ENCODE peak calls at places on chromosomes 4 and X, in nine cellular contexts. D is stimulated activated CD8-positive, alpha-beta memory T cell treated with anti-CD3 and anti-CD28 coated beads, Interleukin-7, amount 100 ng/mL, for 1 hour; S is effector CD4-positive, alpha-beta T cell; W is bronchial epithelial cell; P is AG09309; I is hippocampal formation; E is GM20000; F is type B pancreatic cell; T is Right ventricle myocardium superior. H is an unnamed sample.

GRCh38 chrX:10230222-10230621 is 73.4 kb downstream of the CLCN4 start:
- DNase-seq in D (no peak), S (no peak), W (no peak), P (no peak), I (no peak), E (no peak), F (no peak), T (no peak), H (no peak)

GRCh38 chr4:139651282-139652194 is 14.1 kb upstream of the MGST2 start:
- DNase-seq in D (peak), S (peak), W (peak), P (peak), I (peak), E (peak), F (peak), T (peak), H (peak)

GRCh38 chr4:85398276-85398675 is 76.7 kb upstream of the ARHGAP24 start:
- DNase-seq in D (no peak), S (no peak), W (no peak), P (no peak), I (no peak), E (no peak), F (no peak), T (peak), H (no peak)

GRCh38 chrX:103831342-103831802 is 685 bp downstream of the RAB9B start:
- DNase-seq in D (peak), S (peak), W (no peak), P (no peak), I (no peak), E (peak), F (no peak), T (no peak), H (no peak)

GRCh38 chr4:92969650-92970370 is 666.0 kb downstream of the GRID2 start:
- DNase-seq in D (no peak), S (no peak), W (peak), P (peak), I (no peak), E (no peak), F (no peak), T (no peak), H (no peak)

GRCh38 chrX:46636223-46636622 is 62.7 kb downstream of the CHST7 start:
- DNase-seq in D (no peak), S (no peak), W (no peak), P (no peak), I (no peak), E (no peak), F (no peak), T (no peak), H (no peak)

GRCh38 chrX:21004835-21005234 is 369.4 kb upstream of the CNKSR2 start:
- DNase-seq in D (no peak), S (no peak), W (peak), P (no peak), I (no peak), E (no peak), F (no peak), T (no peak), H (no peak)

GRCh38 chr4:68904786-68905185 is 46.8 kb downstream of the UGT2A3 start:
- DNase-seq in D (no peak), S (no peak), W (peak), P (no peak), I (no peak), E (peak), F (no peak), T (no peak), H (no peak)

GRCh38 chr4:21011106-21011505 is 310.8 kb downstream of the PACRGL start:
- DNase-seq in D (no peak), S (no peak), W (no peak), P (no peak), I (no peak), E (no peak), F (no peak), T (no peak), H (no peak)

GRCh38 chrX:28491322-28491721 is 95.9 kb upstream of the IL1RAPL1 start:
- DNase-seq in D (no peak), S (no peak), W (no peak), P (no peak), I (no peak), E (no peak), F (no peak), T (no peak), H (no peak)

GRCh38 chrX:17553451-17553850 is 178.5 kb downstream of the NHS start:
- DNase-seq in D (no peak), S (no peak), W (peak), P (no peak), I (no peak), E (no peak), F (no peak), T (no peak), H (no peak)